ENCODE peak calls at places on chromosomes 16 and 17, in nine cellular contexts. One of them, this sample, is unnamed.

GRCh38 chr17:76384987-76385891 is 830 bp downstream of the SPHK1 start:
- DNase-seq in GM23338: peak
- DNase-seq in activated B cell treated with CpG ODN at 0.5 μM for 24 hours: peak
- DNase-seq in AG04450: no peak
- DNase-seq in mesothelial cell of epicardium: no peak
- DNase-seq in astrocyte of the spinal cord: peak
- DNase-seq in left lung: peak
- DNase-seq in kidney epithelial cell: no peak
- DNase-seq in mammary epithelial cell: peak
- DNase-seq in this sample: peak

GRCh38 chr17:5380491-5381135 is 38.8 kb downstream of the NUP88 start:
- DNase-seq in GM23338: no peak
- DNase-seq in astrocyte of the spinal cord: no peak
- DNase-seq in left lung: no peak
- DNase-seq in kidney epithelial cell: no peak
- DNase-seq in activated B cell treated with CpG ODN at 0.5 μM for 24 hours: no peak
- DNase-seq in mammary epithelial cell: no peak
- DNase-seq in AG04450: no peak
- DNase-seq in mesothelial cell of epicardium: no peak
- DNase-seq in this sample: peak

GRCh38 chr16:66692341-66692740 is 4.2 kb downstream of the CMTM4 start:
- DNase-seq in AG04450: no peak
- DNase-seq in left lung: no peak
- DNase-seq in kidney epithelial cell: no peak
- DNase-seq in activated B cell treated with CpG ODN at 0.5 μM for 24 hours: no peak
- DNase-seq in astrocyte of the spinal cord: no peak
- DNase-seq in mammary epithelial cell: peak
- DNase-seq in mesothelial cell of epicardium: no peak
- DNase-seq in GM23338: no peak
- DNase-seq in this sample: no peak

GRCh38 chr17:50642722-50643656 is 8.3 kb downstream of the ABCC3 start:
- DNase-seq in left lung: peak
- DNase-seq in mesothelial cell of epicardium: no peak
- DNase-seq in GM23338: no peak
- DNase-seq in activated B cell treated with CpG ODN at 0.5 μM for 24 hours: no peak
- DNase-seq in kidney epithelial cell: peak
- DNase-seq in astrocyte of the spinal cord: no peak
- DNase-seq in AG04450: no peak
- DNase-seq in mammary epithelial cell: peak
- DNase-seq in this sample: no peak

GRCh38 chr16:11088432-11088794 is 144.0 kb downstream of the CLEC16A start:
- DNase-seq in activated B cell treated with CpG ODN at 0.5 μM for 24 hours: no peak
- DNase-seq in astrocyte of the spinal cord: no peak
- DNase-seq in GM23338: no peak
- DNase-seq in left lung: no peak
- DNase-seq in AG04450: no peak
- DNase-seq in mammary epithelial cell: no peak
- DNase-seq in kidney epithelial cell: no peak
- DNase-seq in mesothelial cell of epicardium: no peak
- DNase-seq in this sample: no peak

GRCh38 chr16:56424404-56424765 is 960 bp downstream of the AMFR start:
- DNase-seq in astrocyte of the spinal cord: no peak
- DNase-seq in left lung: no peak
- DNase-seq in GM23338: peak
- DNase-seq in AG04450: no peak
- DNase-seq in mesothelial cell of epicardium: no peak
- DNase-seq in mammary epithelial cell: peak
- DNase-seq in kidney epithelial cell: no peak
- DNase-seq in activated B cell treated with CpG ODN at 0.5 μM for 24 hours: no peak
- DNase-seq in this sample: peak

GRCh38 chr17:45246861-45247428 is 14.9 kb downstream of the SPATA32 start:
- DNase-seq in kidney epithelial cell: peak
- DNase-seq in left lung: peak
- DNase-seq in AG04450: no peak
- DNase-seq in mammary epithelial cell: no peak
- DNase-seq in mesothelial cell of epicardium: no peak
- DNase-seq in GM23338: peak
- DNase-seq in activated B cell treated with CpG ODN at 0.5 μM for 24 hours: no peak
- DNase-seq in astrocyte of the spinal cord: no peak
- DNase-seq in this sample: no peak

GRCh38 chr16:263182-263774 is 12.5 kb downstream of the RGS11 start:
- DNase-seq in left lung: no peak
- DNase-seq in activated B cell treated with CpG ODN at 0.5 μM for 24 hours: no peak
- DNase-seq in kidney epithelial cell: no peak
- DNase-seq in mesothelial cell of epicardium: no peak
- DNase-seq in astrocyte of the spinal cord: no peak
- DNase-seq in GM23338: no peak
- DNase-seq in mammary epithelial cell: no peak
- DNase-seq in AG04450: no peak
- DNase-seq in this sample: no peak

GRCh38 chr16:70611224-70611598 is 35.1 kb upstream of the IL34 start:
- DNase-seq in AG04450: no peak
- DNase-seq in mammary epithelial cell: no peak
- DNase-seq in activated B cell treated with CpG ODN at 0.5 μM for 24 hours: no peak
- DNase-seq in GM23338: peak
- DNase-seq in kidney epithelial cell: no peak
- DNase-seq in mesothelial cell of epicardium: no peak
- DNase-seq in left lung: no peak
- DNase-seq in astrocyte of the spinal cord: no peak
- DNase-seq in this sample: no peak

GRCh38 chr17:79946352-79947231 is 89.1 kb downstream of the TBC1D16 start:
- DNase-seq in mesothelial cell of epicardium: peak
- DNase-seq in left lung: peak
- DNase-seq in mammary epithelial cell: no peak
- DNase-seq in AG04450: no peak
- DNase-seq in kidney epithelial cell: no peak
- DNase-seq in astrocyte of the spinal cord: no peak
- DNase-seq in activated B cell treated with CpG ODN at 0.5 μM for 24 hours: peak
- DNase-seq in GM23338: no peak
- DNase-seq in this sample: no peak

GRCh38 chr17:82392967-82393366 is 21.4 kb downstream of the UTS2R start:
- DNase-seq in activated B cell treated with CpG ODN at 0.5 μM for 24 hours: no peak
- DNase-seq in astrocyte of the spinal cord: no peak
- DNase-seq in left lung: peak
- DNase-seq in mesothelial cell of epicardium: no peak
- DNase-seq in GM23338: no peak
- DNase-seq in mammary epithelial cell: no peak
- DNase-seq in AG04450: no peak
- DNase-seq in kidney epithelial cell: no peak
- DNase-seq in this sample: no peak

GRCh38 chr16:8963010-8963824 is 489 bp downstream of the USP7 start:
- DNase-seq in activated B cell treated with CpG ODN at 0.5 μM for 24 hours: no peak
- DNase-seq in mammary epithelial cell: no peak
- DNase-seq in GM23338: no peak
- DNase-seq in AG04450: no peak
- DNase-seq in kidney epithelial cell: no peak
- DNase-seq in left lung: peak
- DNase-seq in mesothelial cell of epicardium: no peak
- DNase-seq in astrocyte of the spinal cord: no peak
- DNase-seq in this sample: no peak

GRCh38 chr16:15764112-15764511 is 92.7 kb downstream of the MYH11 start:
- DNase-seq in astrocyte of the spinal cord: no peak
- DNase-seq in GM23338: no peak
- DNase-seq in left lung: no peak
- DNase-seq in kidney epithelial cell: no peak
- DNase-seq in mesothelial cell of epicardium: no peak
- DNase-seq in mammary epithelial cell: no peak
- DNase-seq in activated B cell treated with CpG ODN at 0.5 μM for 24 hours: no peak
- DNase-seq in AG04450: no peak
- DNase-seq in this sample: no peak

GRCh38 chr16:81313731-81314602 is 795 bp upstream of the GAN start:
- DNase-seq in mammary epithelial cell: no peak
- DNase-seq in left lung: no peak
- DNase-seq in astrocyte of the spinal cord: no peak
- DNase-seq in kidney epithelial cell: no peak
- DNase-seq in GM23338: peak
- DNase-seq in AG04450: no peak
- DNase-seq in activated B cell treated with CpG ODN at 0.5 μM for 24 hours: no peak
- DNase-seq in mesothelial cell of epicardium: no peak
- DNase-seq in this sample: peak

GRCh38 chr16:50284131-50284911 is 18.0 kb downstream of the ADCY7 start:
- DNase-seq in kidney epithelial cell: no peak
- DNase-seq in left lung: peak
- DNase-seq in activated B cell treated with CpG ODN at 0.5 μM for 24 hours: no peak
- DNase-seq in astrocyte of the spinal cord: no peak
- DNase-seq in mammary epithelial cell: no peak
- DNase-seq in AG04450: no peak
- DNase-seq in GM23338: no peak
- DNase-seq in mesothelial cell of epicardium: no peak
- DNase-seq in this sample: no peak

GRCh38 chr17:39208136-39208535 is 8.1 kb downstream of the RPL19 start:
- DNase-seq in mammary epithelial cell: no peak
- DNase-seq in GM23338: no peak
- DNase-seq in activated B cell treated with CpG ODN at 0.5 μM for 24 hours: no peak
- DNase-seq in AG04450: no peak
- DNase-seq in left lung: peak
- DNase-seq in kidney epithelial cell: no peak
- DNase-seq in astrocyte of the spinal cord: no peak
- DNase-seq in mesothelial cell of epicardium: no peak
- DNase-seq in this sample: no peak

GRCh38 chr17:33403194-33403593 is 110.1 kb upstream of the ASIC2 start:
- DNase-seq in kidney epithelial cell: no peak
- DNase-seq in mammary epithelial cell: no peak
- DNase-seq in left lung: no peak
- DNase-seq in mesothelial cell of epicardium: no peak
- DNase-seq in GM23338: no peak
- DNase-seq in activated B cell treated with CpG ODN at 0.5 μM for 24 hours: no peak
- DNase-seq in AG04450: no peak
- DNase-seq in astrocyte of the spinal cord: no peak
- DNase-seq in this sample: no peak

GRCh38 chr16:87047221-87048037 is 269.8 kb downstream of the C16orf95 start:
- DNase-seq in GM23338: no peak
- DNase-seq in kidney epithelial cell: no peak
- DNase-seq in AG04450: no peak
- DNase-seq in left lung: no peak
- DNase-seq in astrocyte of the spinal cord: no peak
- DNase-seq in activated B cell treated with CpG ODN at 0.5 μM for 24 hours: no peak
- DNase-seq in mammary epithelial cell: no peak
- DNase-seq in mesothelial cell of epicardium: no peak
- DNase-seq in this sample: no peak

GRCh38 chr16:67474551-67474950 is 6.4 kb downstream of the ATP6V0D1 start:
- DNase-seq in GM23338: no peak
- DNase-seq in AG04450: no peak
- DNase-seq in kidney epithelial cell: no peak
- DNase-seq in astrocyte of the spinal cord: no peak
- DNase-seq in mammary epithelial cell: no peak
- DNase-seq in left lung: no peak
- DNase-seq in activated B cell treated with CpG ODN at 0.5 μM for 24 hours: no peak
- DNase-seq in mesothelial cell of epicardium: no peak
- DNase-seq in this sample: no peak

GRCh38 chr16:56643080-56643778 is 4.8 kb downstream of the MT1A start:
- DNase-seq in GM23338: peak
- DNase-seq in left lung: peak
- DNase-seq in activated B cell treated with CpG ODN at 0.5 μM for 24 hours: peak
- DNase-seq in mesothelial cell of epicardium: no peak
- DNase-seq in mammary epithelial cell: peak
- DNase-seq in kidney epithelial cell: no peak
- DNase-seq in AG04450: no peak
- DNase-seq in astrocyte of the spinal cord: no peak
- DNase-seq in this sample: peak

GRCh38 chr17:9676084-9676483 is 30.8 kb downstream of the USP43 start:
- DNase-seq in mesothelial cell of epicardium: no peak
- DNase-seq in mammary epithelial cell: no peak
- DNase-seq in kidney epithelial cell: no peak
- DNase-seq in astrocyte of the spinal cord: no peak
- DNase-seq in activated B cell treated with CpG ODN at 0.5 μM for 24 hours: no peak
- DNase-seq in GM23338: peak
- DNase-seq in AG04450: no peak
- DNase-seq in left lung: no peak
- DNase-seq in this sample: no peak
- TF ChIP-seq CTCF in mesothelial cell of epicardium: no peak
- TF ChIP-seq CTCF in mammary epithelial cell: peak
- TF ChIP-seq CTCF in kidney epithelial cell: no peak
- TF ChIP-seq CTCF in astrocyte of the spinal cord: peak
- TF ChIP-seq CTCF in activated B cell treated with CpG ODN at 0.5 μM for 24 hours: no peak
- TF ChIP-seq CTCF in GM23338: peak
- TF ChIP-seq CTCF in AG04450: no peak
- TF ChIP-seq CTCF in left lung: no peak
- TF ChIP-seq CTCF in this sample: no peak

GRCh38 chr17:73215414-73215813 is 22.6 kb downstream of the COG1 start:
- DNase-seq in kidney epithelial cell: no peak
- DNase-seq in GM23338: peak
- DNase-seq in activated B cell treated with CpG ODN at 0.5 μM for 24 hours: no peak
- DNase-seq in astrocyte of the spinal cord: no peak
- DNase-seq in AG04450: no peak
- DNase-seq in left lung: no peak
- DNase-seq in mammary epithelial cell: no peak
- DNase-seq in mesothelial cell of epicardium: no peak
- DNase-seq in this sample: no peak
- TF ChIP-seq CTCF in kidney epithelial cell: no peak
- TF ChIP-seq CTCF in GM23338: peak
- TF ChIP-seq CTCF in activated B cell treated with CpG ODN at 0.5 μM for 24 hours: no peak
- TF ChIP-seq CTCF in astrocyte of the spinal cord: no peak
- TF ChIP-seq CTCF in AG04450: peak
- TF ChIP-seq CTCF in left lung: no peak
- TF ChIP-seq CTCF in mammary epithelial cell: peak
- TF ChIP-seq CTCF in mesothelial cell of epicardium: no peak
- TF ChIP-seq CTCF in this sample: no peak

DNA sequence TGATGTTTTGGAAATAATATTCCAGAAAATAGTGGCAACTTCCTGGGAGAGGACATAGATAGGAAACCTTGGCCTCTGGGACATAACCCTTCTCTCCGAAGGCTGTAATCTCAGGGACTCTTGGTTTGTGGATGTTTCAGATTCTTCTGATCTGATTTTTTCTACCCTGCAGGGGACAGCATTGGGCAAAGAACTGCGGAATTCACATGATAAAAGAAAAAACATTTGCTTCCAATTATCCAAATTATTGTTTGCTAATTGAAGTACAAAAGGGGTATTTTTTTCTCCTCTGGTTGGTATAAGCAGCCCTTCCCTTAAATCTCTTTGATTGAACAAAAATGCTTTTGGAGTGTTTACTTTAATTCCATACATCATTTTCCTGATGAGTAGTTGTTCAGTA is 251.7 kb upstream of the IRX3 start:
- DNase-seq in kidney epithelial cell: no peak
- DNase-seq in mesothelial cell of epicardium: no peak
- DNase-seq in astrocyte of the spinal cord: no peak
- DNase-seq in AG04450: no peak
- DNase-seq in mammary epithelial cell: no peak
- DNase-seq in activated B cell treated with CpG ODN at 0.5 μM for 24 hours: no peak
- DNase-seq in GM23338: no peak
- DNase-seq in left lung: no peak
- DNase-seq in this sample: peak
- TF ChIP-seq CTCF in kidney epithelial cell: no peak
- TF ChIP-seq CTCF in mesothelial cell of epicardium: no peak
- TF ChIP-seq CTCF in astrocyte of the spinal cord: peak
- TF ChIP-seq CTCF in AG04450: no peak
- TF ChIP-seq CTCF in mammary epithelial cell: peak
- TF ChIP-seq CTCF in activated B cell treated with CpG ODN at 0.5 μM for 24 hours: no peak
- TF ChIP-seq CTCF in GM23338: no peak
- TF ChIP-seq CTCF in left lung: no peak
- TF ChIP-seq CTCF in this sample: peak

DNA sequence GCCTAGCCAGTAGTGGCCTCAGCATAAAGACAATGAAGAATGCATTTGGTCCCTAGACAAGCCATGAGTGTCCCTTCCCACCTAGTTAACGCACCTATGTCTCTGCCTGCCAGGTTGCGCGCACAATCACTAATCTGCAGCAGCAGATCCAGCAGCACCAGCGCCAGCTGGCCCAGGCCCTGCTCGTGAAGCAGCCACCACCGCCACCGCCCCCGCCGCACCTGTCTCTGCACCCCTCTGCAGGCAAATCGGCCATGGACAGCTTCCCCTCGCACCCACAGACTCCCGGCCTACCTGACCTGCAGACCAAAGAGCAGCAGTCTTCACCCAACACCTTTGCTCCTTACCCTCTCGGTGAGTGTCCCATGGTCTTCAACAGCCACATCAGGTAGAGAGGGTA is 41.8 kb downstream of the TMC6 start:
- DNase-seq in GM23338: no peak
- DNase-seq in mammary epithelial cell: no peak
- DNase-seq in kidney epithelial cell: no peak
- DNase-seq in astrocyte of the spinal cord: no peak
- DNase-seq in left lung: no peak
- DNase-seq in activated B cell treated with CpG ODN at 0.5 μM for 24 hours: no peak
- DNase-seq in mesothelial cell of epicardium: no peak
- DNase-seq in AG04450: no peak
- DNase-seq in this sample: no peak
- TF ChIP-seq CTCF in GM23338: no peak
- TF ChIP-seq CTCF in mammary epithelial cell: no peak
- TF ChIP-seq CTCF in kidney epithelial cell: no peak
- TF ChIP-seq CTCF in astrocyte of the spinal cord: no peak
- TF ChIP-seq CTCF in left lung: no peak
- TF ChIP-seq CTCF in activated B cell treated with CpG ODN at 0.5 μM for 24 hours: no peak
- TF ChIP-seq CTCF in mesothelial cell of epicardium: no peak
- TF ChIP-seq CTCF in AG04450: no peak
- TF ChIP-seq CTCF in this sample: no peak

This sample was measured in fibroblast of the aortic adventitia.